ENCODE peak calls at places on chromosomes 13 and 19, in eight cellular contexts. P, S, F, E, J, U, A and I are unnamed samples.

GRCh38 chr13:57311009-57311586 is 144.1 kb downstream of the PRR20E start:
- DNase-seq in P (no peak), S (no peak), F (peak), E (no peak), J (no peak), U (no peak), A (no peak), I (no peak)

GRCh38 chr19:3725640-3726310 is 17.6 kb downstream of the TJP3 start:
- DNase-seq in P (peak), S (peak), F (peak), E (peak), J (no peak), U (peak), A (peak), I (no peak)

GRCh38 chr13:34452831-34453230 is 489.2 kb upstream of the NBEA start:
- DNase-seq in P (no peak), S (no peak), F (no peak), E (no peak), J (no peak), U (no peak), A (no peak), I (no peak)

GRCh38 chr13:98890186-98890585 is 87.7 kb downstream of the DOCK9 start:
- DNase-seq in P (no peak), S (no peak), F (no peak), E (no peak), J (peak), U (no peak), A (no peak), I (no peak)

GRCh38 chr13:85650613-85651012 is 148.6 kb downstream of the SLITRK6 start:
- DNase-seq in P (no peak), S (no peak), F (peak), E (no peak), J (no peak), U (no peak), A (no peak), I (no peak)

GRCh38 chr19:38841787-38842438 is 7.9 kb downstream of the HNRNPL start:
- DNase-seq in P (no peak), S (no peak), F (no peak), E (no peak), J (no peak), U (no peak), A (no peak), I (no peak)

GRCh38 chr13:95083758-95084157 is 217.5 kb downstream of the ABCC4 start:
- DNase-seq in P (no peak), S (no peak), F (no peak), E (no peak), J (no peak), U (no peak), A (no peak), I (no peak)

GRCh38 chr13:110354209-110354627 is 47.1 kb downstream of the COL4A2 start:
- DNase-seq in P (no peak), S (no peak), F (no peak), E (no peak), J (no peak), U (no peak), A (no peak), I (no peak)

GRCh38 chr13:41883147-41883546 is 77.8 kb downstream of the VWA8 start:
- DNase-seq in P (no peak), S (no peak), F (no peak), E (no peak), J (no peak), U (no peak), A (no peak), I (no peak)

GRCh38 chr19:16068696-16069259 is 7.5 kb upstream of the TPM4 start:
- DNase-seq in P (no peak), S (no peak), F (no peak), E (no peak), J (no peak), U (no peak), A (no peak), I (no peak)

GRCh38 chr13:72437458-72437857 is 290.0 kb downstream of the MZT1 start:
- DNase-seq in P (no peak), S (no peak), F (no peak), E (no peak), J (no peak), U (no peak), A (no peak), I (no peak)

GRCh38 chr13:96652506-96652905 is 341.8 kb downstream of the OXGR1 start:
- DNase-seq in P (no peak), S (no peak), F (no peak), E (no peak), J (no peak), U (no peak), A (no peak), I (no peak)

GRCh38 chr19:8517551-8518442 is 3.8 kb upstream of the ZNF414 start:
- DNase-seq in P (no peak), S (no peak), F (no peak), E (no peak), J (no peak), U (no peak), A (peak), I (peak)

GRCh38 chr13:51923983-51924539 is 62.3 kb downstream of the CCDC70 start:
- DNase-seq in P (no peak), S (peak), F (peak), E (peak), J (no peak), U (no peak), A (no peak), I (no peak)

GRCh38 chr13:32828711-32829110 is 187.5 kb upstream of the KL start:
- DNase-seq in P (no peak), S (no peak), F (no peak), E (no peak), J (no peak), U (no peak), A (no peak), I (no peak)

GRCh38 chr19:19338082-19338481 is 17.5 kb downstream of the MAU2 start:
- DNase-seq in P (no peak), S (no peak), F (no peak), E (no peak), J (no peak), U (no peak), A (no peak), I (no peak)

GRCh38 chr19:29256516-29256915 is 43.6 kb upstream of the UQCRFS1 start:
- DNase-seq in P (no peak), S (no peak), F (no peak), E (no peak), J (no peak), U (no peak), A (no peak), I (no peak)

GRCh38 chr19:29259153-29259552 is 46.2 kb upstream of the UQCRFS1 start:
- DNase-seq in P (no peak), S (no peak), F (peak), E (no peak), J (no peak), U (no peak), A (no peak), I (no peak)

GRCh38 chr19:29259867-29260281 is 46.9 kb upstream of the UQCRFS1 start:
- DNase-seq in P (no peak), S (no peak), F (no peak), E (no peak), J (no peak), U (no peak), A (no peak), I (no peak)

GRCh38 chr19:29255912-29256311 is 43.0 kb upstream of the UQCRFS1 start:
- DNase-seq in P (no peak), S (no peak), F (no peak), E (no peak), J (no peak), U (no peak), A (no peak), I (no peak)

DNA sequence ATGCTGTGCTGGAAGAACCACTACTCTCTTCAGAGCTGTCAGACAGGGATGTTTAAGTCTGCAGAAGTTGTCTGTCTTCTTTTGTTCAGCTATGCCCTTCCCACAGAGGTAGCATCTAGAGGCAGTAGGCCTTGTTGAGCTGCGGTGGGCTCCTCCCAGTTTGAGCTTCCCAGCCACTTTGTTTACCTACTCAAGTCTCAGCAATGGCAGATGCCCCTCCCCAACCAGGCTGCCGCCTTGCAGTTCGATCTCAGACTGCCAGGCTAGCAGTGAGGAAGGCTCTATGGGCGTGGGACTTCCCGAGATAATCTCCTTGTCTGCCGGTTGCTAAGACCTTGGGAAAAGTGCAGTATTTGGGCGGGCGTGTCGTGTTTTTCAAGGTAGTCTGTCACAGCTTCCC is 42.1 kb upstream of the UQCRFS1 start:
- DNase-seq in P (no peak), S (no peak), F (no peak), E (no peak), J (no peak), U (no peak), A (no peak), I (no peak)
- TF ChIP-seq CTCF in P (no peak), S (no peak), F (no peak), E (no peak), J (no peak), U (no peak), A (no peak), I (no peak)

GRCh38 chr19:1791879-1792278 is 20.2 kb downstream of the ATP8B3 start:
- DNase-seq in P (no peak), S (no peak), F (no peak), E (no peak), J (no peak), U (no peak), A (no peak), I (no peak)

GRCh38 chr19:1786668-1787067 is 25.4 kb downstream of the ATP8B3 start:
- DNase-seq in P (no peak), S (no peak), F (no peak), E (no peak), J (no peak), U (no peak), A (no peak), I (no peak)

GRCh38 chr19:1789282-1790020 is 22.6 kb downstream of the ATP8B3 start:
- DNase-seq in P (no peak), S (no peak), F (no peak), E (no peak), J (no peak), U (no peak), A (no peak), I (no peak)

GRCh38 chr19:1787116-1787515 is 25.0 kb downstream of the ATP8B3 start:
- DNase-seq in P (no peak), S (no peak), F (no peak), E (peak), J (no peak), U (no peak), A (no peak), I (no peak)

DNA sequence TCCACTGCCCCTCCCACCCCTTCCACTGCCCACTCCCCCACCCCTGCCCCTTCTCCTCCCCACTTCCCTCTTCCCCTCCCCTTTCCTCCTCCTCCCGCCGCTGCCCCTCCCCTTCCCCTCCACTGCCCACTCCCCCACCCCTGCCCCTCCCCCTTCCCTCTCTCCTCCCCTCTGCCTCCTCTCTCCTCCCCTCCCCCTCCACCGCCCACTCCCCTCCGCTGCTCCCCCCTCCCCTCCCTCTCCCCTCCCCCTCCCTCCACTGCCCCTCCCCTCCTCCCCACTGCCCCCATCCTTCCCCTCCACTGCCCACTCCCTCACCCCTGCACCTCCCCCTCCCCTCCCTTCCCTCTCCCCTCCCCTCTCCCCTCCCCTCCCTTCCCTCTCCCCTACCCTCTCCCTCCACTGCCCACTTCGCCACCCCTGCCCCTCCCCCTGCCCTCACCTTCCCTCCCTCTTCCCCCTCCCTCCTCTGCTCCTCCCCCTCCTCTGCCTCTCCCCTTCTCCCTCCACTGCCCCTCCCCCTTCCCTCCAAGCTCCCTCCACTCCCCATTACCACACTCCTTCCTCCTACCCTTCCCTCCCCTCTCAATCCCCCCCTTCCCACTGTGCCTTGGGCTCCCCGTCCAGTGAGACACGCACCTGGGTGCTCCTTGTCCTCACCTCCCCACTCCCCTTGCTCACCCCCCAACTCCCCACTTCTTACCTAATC is 21.9 kb downstream of the ATP8B3 start:
- DNase-seq in P (no peak), S (no peak), F (peak), E (no peak), J (no peak), U (no peak), A (no peak), I (no peak)
- TF ChIP-seq POLR2AphosphoS5 in P (no peak), S (no peak), F (no peak), E (no peak), J (no peak), U (no peak), A (no peak), I (no peak)

GRCh38 chr13:46289260-46289955 is 77.7 kb downstream of the LRRC63 start:
- DNase-seq in P (no peak), S (no peak), F (no peak), E (no peak), J (no peak), U (no peak), A (no peak), I (no peak)
- TF ChIP-seq CTCF in P (no peak), S (no peak), F (no peak), E (no peak), J (no peak), U (no peak), A (no peak), I (no peak)

GRCh38 chr19:50290775-50291174 is 38.4 kb downstream of the KCNC3 start:
- DNase-seq in P (no peak), S (no peak), F (no peak), E (no peak), J (no peak), U (no peak), A (no peak), I (no peak)
- TF ChIP-seq POLR2AphosphoS5 in P (no peak), S (no peak), F (no peak), E (no peak), J (no peak), U (no peak), A (no peak), I (no peak)

GRCh38 chr19:34300380-34300779 is 46.0 kb downstream of the GARRE1 start:
- DNase-seq in P (peak), S (no peak), F (no peak), E (no peak), J (no peak), U (no peak), A (no peak), I (no peak)

GRCh38 chr19:34300962-34301361 is 46.6 kb downstream of the GARRE1 start:
- DNase-seq in P (peak), S (no peak), F (no peak), E (no peak), J (no peak), U (no peak), A (no peak), I (no peak)

GRCh38 chr19:34295103-34295502 is 40.7 kb downstream of the GARRE1 start:
- DNase-seq in P (no peak), S (no peak), F (no peak), E (no peak), J (no peak), U (no peak), A (no peak), I (no peak)

GRCh38 chr19:34298891-34299510 is 44.6 kb downstream of the GARRE1 start:
- DNase-seq in P (peak), S (no peak), F (no peak), E (no peak), J (no peak), U (no peak), A (no peak), I (no peak)

DNA sequence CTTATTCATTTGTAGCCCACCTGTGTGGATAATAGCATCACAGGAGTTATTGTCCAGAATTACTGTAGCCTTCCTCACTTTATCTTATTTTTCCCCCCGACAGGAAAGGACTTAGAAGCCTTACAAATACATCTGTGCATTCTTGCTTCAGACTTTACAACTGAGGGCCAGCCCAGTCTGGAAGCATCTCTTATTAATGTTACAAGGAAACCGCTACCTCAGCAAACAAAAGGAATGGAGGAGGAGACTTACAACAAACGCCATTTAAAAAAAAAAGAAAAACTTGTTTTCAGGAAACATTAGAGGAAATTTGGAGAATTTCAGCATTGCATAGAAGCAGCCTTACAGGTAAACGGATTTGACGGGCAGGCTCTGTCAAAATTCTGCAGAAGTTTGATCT is 45.2 kb downstream of the GARRE1 start:
- DNase-seq in P (no peak), S (no peak), F (no peak), E (no peak), J (no peak), U (no peak), A (no peak), I (no peak)
- TF ChIP-seq CTCF in P (no peak), S (no peak), F (no peak), E (no peak), J (no peak), U (no peak), A (no peak), I (no peak)

GRCh38 chr13:21685485-21686064 is 14.7 kb downstream of the FGF9 start:
- DNase-seq in P (no peak), S (no peak), F (no peak), E (no peak), J (no peak), U (no peak), A (no peak), I (no peak)

GRCh38 chr13:21688056-21688455 is 17.2 kb downstream of the FGF9 start:
- DNase-seq in P (no peak), S (no peak), F (no peak), E (no peak), J (no peak), U (no peak), A (no peak), I (no peak)

GRCh38 chr13:21684576-21684975 is 13.7 kb downstream of the FGF9 start:
- DNase-seq in P (no peak), S (no peak), F (no peak), E (no peak), J (no peak), U (no peak), A (no peak), I (no peak)

GRCh38 chr13:21686761-21687391 is 16.0 kb downstream of the FGF9 start:
- DNase-seq in P (no peak), S (no peak), F (no peak), E (no peak), J (no peak), U (no peak), A (no peak), I (no peak)

GRCh38 chr13:21683034-21683733 is 12.3 kb downstream of the FGF9 start:
- DNase-seq in P (no peak), S (no peak), F (no peak), E (no peak), J (no peak), U (no peak), A (no peak), I (no peak)
- TF ChIP-seq POLR2AphosphoS5 in P (no peak), S (no peak), F (no peak), E (no peak), J (no peak), U (no peak), A (no peak), I (no peak)